ENCODE peak calls at places on chromosome 20, in eight cellular contexts. Y is GM12865, Q is cardiac muscle cell, K is OCI-LY7, P is astrocyte of the cerebellum, O is mucosa of descending colon, G is upper lobe of left lung, X is WTC11. V is an unnamed sample.
A peak's percentile ranks its signal among the peaks of the same experiment; 100 is the strongest.

GRCh38 chr20:43583982-43584432 is 6.7 kb upstream of the IFT52 start:
- DNase-seq in Y (peak; percentile 45), Q (peak; percentile 99), K (no peak), P (peak; percentile 91), O (no peak), G (peak; percentile 84), X (no peak), V (no peak)

GRCh38 chr20:3805594-3806264 is 9.6 kb downstream of the CDC25B start:
- DNase-seq in Y (no peak), Q (peak; percentile 69), K (no peak), P (no peak), O (peak; percentile 40), G (peak; percentile 58), X (no peak), V (no peak)

GRCh38 chr20:11901127-11901526 is 16.6 kb upstream of the BTBD3 start:
- DNase-seq in Y (no peak), Q (peak; percentile 35), K (no peak), P (peak; percentile 77), O (no peak), G (no peak), X (no peak), V (no peak)

GRCh38 chr20:34566978-34567884 is 8.7 kb downstream of the MAP1LC3A start:
- DNase-seq in Y (no peak), Q (no peak), K (no peak), P (no peak), O (no peak), G (peak; percentile 81), X (no peak), V (no peak)

GRCh38 chr20:50561379-50562078 is 51.3 kb downstream of the PTPN1 start:
- DNase-seq in Y (peak; percentile 61), Q (peak; percentile 93), K (no peak), P (peak; percentile 94), O (no peak), G (no peak), X (no peak), V (no peak)

GRCh38 chr20:62837091-62837490 is 20.2 kb downstream of the COL9A3 start:
- DNase-seq in Y (no peak), Q (no peak), K (no peak), P (no peak), O (peak; percentile 37), G (no peak), X (no peak), V (no peak)

GRCh38 chr20:3406481-3407425 is 716 bp downstream of the DNAAF9 start:
- DNase-seq in Y (no peak), Q (peak; percentile 67), K (no peak), P (no peak), O (peak; percentile 31), G (peak; percentile 36), X (peak; percentile 30), V (peak; percentile 63)

GRCh38 chr20:59148713-59149493 is 14.7 kb upstream of the ZNF831 start:
- DNase-seq in Y (no peak), Q (no peak), K (no peak), P (no peak), O (no peak), G (no peak), X (no peak), V (no peak)

GRCh38 chr20:12649234-12649633 is 359.5 kb upstream of the SPTLC3 start:
- DNase-seq in Y (no peak), Q (no peak), K (no peak), P (no peak), O (no peak), G (no peak), X (no peak), V (no peak)

GRCh38 chr20:62387993-62388635 is 1.2 kb downstream of the RPS21 start:
- DNase-seq in Y (no peak), Q (no peak), K (no peak), P (no peak), O (peak; percentile 38), G (no peak), X (no peak), V (no peak)

GRCh38 chr20:50518270-50518721 is 8.1 kb downstream of the PTPN1 start:
- DNase-seq in Y (peak; percentile 53), Q (peak; percentile 57), K (no peak), P (no peak), O (no peak), G (no peak), X (no peak), V (no peak)

GRCh38 chr20:23225407-23226060 is 125.1 kb upstream of the NXT1 start:
- DNase-seq in Y (no peak), Q (peak; percentile 97), K (no peak), P (no peak), O (no peak), G (peak; percentile 87), X (no peak), V (no peak)

GRCh38 chr20:45052698-45053440 is 48.1 kb downstream of the KCNS1 start:
- DNase-seq in Y (peak; percentile 73), Q (peak; percentile 90), K (peak; percentile 75), P (peak; percentile 94), O (no peak), G (peak; percentile 42), X (no peak), V (no peak)

GRCh38 chr20:38890497-38890818 is 35.8 kb upstream of the FAM83D start:
- DNase-seq in Y (peak; percentile 33), Q (no peak), K (no peak), P (no peak), O (no peak), G (no peak), X (no peak), V (no peak)

GRCh38 chr20:4782373-4782772 is 60.7 kb downstream of the PRND start:
- DNase-seq in Y (no peak), Q (no peak), K (no peak), P (no peak), O (no peak), G (no peak), X (no peak), V (no peak)

DNA sequence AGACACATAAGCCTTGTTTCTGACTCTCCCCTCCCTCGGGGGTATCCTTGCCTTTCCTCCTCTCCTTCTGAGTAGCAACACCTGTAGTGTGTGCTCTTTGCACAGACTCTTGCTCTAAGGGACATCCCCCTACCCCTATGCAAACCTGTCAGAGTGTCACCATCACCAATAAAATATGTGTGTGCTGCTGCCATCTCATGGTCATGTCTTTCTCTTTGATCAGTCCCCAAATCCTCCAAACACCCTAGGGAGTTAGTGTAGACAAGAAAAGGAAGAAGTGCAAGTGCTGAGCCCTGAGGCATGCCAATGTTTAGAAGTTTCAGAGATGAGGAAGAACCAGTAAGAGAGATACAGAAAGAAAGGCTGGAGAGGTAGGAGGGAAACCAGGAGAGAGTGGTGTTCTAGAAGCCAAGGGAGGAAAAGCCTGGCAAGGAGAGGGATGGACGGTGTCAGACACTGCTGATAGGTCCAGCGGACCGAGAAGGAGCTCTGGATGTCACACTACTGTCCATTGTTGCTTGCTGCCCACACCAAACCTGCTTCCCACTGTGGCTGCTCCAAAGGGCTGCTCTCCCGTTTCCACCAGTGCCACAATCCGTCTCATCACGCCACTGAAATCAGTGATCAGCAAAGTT is 16.4 kb downstream of the TRMT6 start:
- DNase-seq in Y (peak; percentile 49), Q (peak; percentile 18), K (peak; percentile 84), P (no peak), O (no peak), G (no peak), X (no peak), V (no peak)
- TF ChIP-seq CTCF in Y (peak; percentile 31), Q (no peak), K (peak; percentile 83), P (peak; percentile 25), O (no peak), G (no peak), X (no peak), V (no peak)

DNA sequence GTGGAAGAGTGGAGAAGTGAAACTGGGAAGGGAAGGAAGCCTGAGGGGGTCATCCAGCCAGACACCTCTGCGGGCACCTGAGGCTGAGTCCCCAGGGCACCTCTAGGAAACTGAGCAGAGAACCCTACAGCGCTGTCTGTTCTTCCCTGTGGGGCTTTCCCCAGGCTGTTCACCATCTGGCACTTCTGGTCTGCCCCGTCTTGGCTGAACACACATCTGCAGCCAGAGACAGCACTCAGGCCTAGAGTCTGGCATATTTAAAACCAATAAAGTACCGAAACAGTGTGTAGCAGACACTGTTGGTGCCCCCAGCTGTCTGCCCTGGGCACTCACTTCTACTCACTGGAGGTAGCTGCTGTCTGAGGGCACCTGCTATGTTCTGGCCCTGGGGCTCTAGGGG is 9.4 kb upstream of the ARFGEF2 start:
- DNase-seq in Y (peak; percentile 78), Q (no peak), K (peak; percentile 54), P (no peak), O (no peak), G (no peak), X (no peak), V (no peak)
- TF ChIP-seq CTCF in Y (no peak), Q (no peak), K (peak; percentile 28), P (no peak), O (no peak), G (no peak), X (no peak), V (no peak)

GRCh38 chr20:47464380-47465101 is 37.1 kb upstream of the NCOA3 start:
- DNase-seq in Y (no peak), Q (peak; percentile 99), K (no peak), P (peak; percentile 87), O (no peak), G (peak; percentile 85), X (no peak), V (no peak)
- TF ChIP-seq CTCF in Y (no peak), Q (peak; percentile 44), K (peak; percentile 63), P (no peak), O (no peak), G (peak; percentile 57), X (no peak), V (peak; percentile 52)

GRCh38 chr20:57400262-57400701 is 9.1 kb downstream of the RBM38 start:
- DNase-seq in Y (peak; percentile 60), Q (no peak), K (no peak), P (no peak), O (peak; percentile 32), G (no peak), X (no peak), V (no peak)
- TF ChIP-seq CTCF in Y (peak; percentile 50), Q (no peak), K (peak; percentile 59), P (no peak), O (no peak), G (no peak), X (no peak), V (no peak)